ENCODE peak calls at places on chromosomes 11 and 22, in four cellular contexts. R is upper lobe of right lung, H is nephron progenitor cell, P is epithelial cell of esophagus. I is an unnamed sample.

GRCh38 chr11:73152861-73153483 is 10.9 kb upstream of the FCHSD2 start:
- DNase-seq in R (no peak), H (no peak), P (no peak), I (no peak)

GRCh38 chr22:44734278-44734677 is 18.1 kb upstream of the ARHGAP8 start:
- DNase-seq in R (no peak), H (no peak), P (no peak), I (no peak)

GRCh38 chr22:18114495-18114894 is 3.9 kb downstream of the TUBA8 start:
- DNase-seq in R (no peak), H (no peak), P (no peak), I (no peak)

GRCh38 chr22:48319321-48320047 is 1508.2 kb downstream of the BRD1 start:
- DNase-seq in R (peak), H (no peak), P (no peak), I (peak)

GRCh38 chr11:106249857-106250256 is 172.4 kb downstream of the AASDHPPT start:
- DNase-seq in R (no peak), H (no peak), P (no peak), I (no peak)

GRCh38 chr11:59204736-59205135 is 8.0 kb downstream of the MPEG1 start:
- DNase-seq in R (no peak), H (no peak), P (no peak), I (no peak)

GRCh38 chr11:121086866-121087265 is 14.2 kb upstream of the TECTA start:
- DNase-seq in R (no peak), H (no peak), P (no peak), I (no peak)

GRCh38 chr11:26483101-26483500 is 89.0 kb downstream of the MUC15 start:
- DNase-seq in R (no peak), H (no peak), P (no peak), I (no peak)

GRCh38 chr22:37030560-37031281 is 11.2 kb downstream of the MPST start:
- DNase-seq in R (no peak), H (no peak), P (no peak), I (no peak)

GRCh38 chr11:20372081-20372480 is 8.6 kb downstream of the HTATIP2 start:
- DNase-seq in R (no peak), H (peak), P (no peak), I (no peak)

GRCh38 chr11:79237676-79238075 is 203.2 kb downstream of the TENM4 start:
- DNase-seq in R (no peak), H (no peak), P (no peak), I (no peak)

GRCh38 chr11:18698341-18699268 is at the start of gene TMEM86A:
- DNase-seq in R (peak), H (peak), P (peak), I (peak)

GRCh38 chr11:105701098-105701497 is 91.2 kb downstream of the GRIA4 start:
- DNase-seq in R (no peak), H (no peak), P (no peak), I (no peak)

GRCh38 chr11:34585870-34586654 is 34.8 kb upstream of the EHF start:
- DNase-seq in R (no peak), H (no peak), P (peak), I (no peak)

GRCh38 chr11:9516113-9516512 is 55.3 kb downstream of the ZNF143 start:
- DNase-seq in R (no peak), H (no peak), P (no peak), I (no peak)

GRCh38 chr11:11567862-11568650 is 53.7 kb downstream of the GALNT18 start:
- DNase-seq in R (no peak), H (no peak), P (peak), I (no peak)